ENCODE peak calls at places on chromosomes 7 and 10, in ten cellular contexts. One of them, this sample, is unnamed.

GRCh38 chr10:73850863-73851461 is 23.4 kb downstream of the CAMK2G start:
- DNase-seq in GM13977: no peak
- DNase-seq in esophagus squamous epithelium: no peak
- DNase-seq in foreskin fibroblast: peak
- DNase-seq in neural progenitor cell: no peak
- DNase-seq in Peyer's patch: no peak
- DNase-seq in upper lobe of left lung: no peak
- DNase-seq in fibroblast of lung: peak
- DNase-seq in right atrium auricular region: no peak
- DNase-seq in nephron progenitor cell: no peak
- DNase-seq in this sample: no peak

GRCh38 chr10:114684085-114684821 is 26.2 kb upstream of the ABLIM1 start:
- DNase-seq in right atrium auricular region: peak
- DNase-seq in GM13977: no peak
- DNase-seq in upper lobe of left lung: peak
- DNase-seq in Peyer's patch: peak
- DNase-seq in fibroblast of lung: peak
- DNase-seq in foreskin fibroblast: peak
- DNase-seq in neural progenitor cell: no peak
- DNase-seq in nephron progenitor cell: no peak
- DNase-seq in esophagus squamous epithelium: no peak
- DNase-seq in this sample: no peak

GRCh38 chr10:131079314-131079713 is 232.2 kb downstream of the TCERG1L start:
- DNase-seq in nephron progenitor cell: no peak
- DNase-seq in esophagus squamous epithelium: no peak
- DNase-seq in GM13977: no peak
- DNase-seq in right atrium auricular region: no peak
- DNase-seq in fibroblast of lung: no peak
- DNase-seq in Peyer's patch: no peak
- DNase-seq in foreskin fibroblast: no peak
- DNase-seq in neural progenitor cell: no peak
- DNase-seq in upper lobe of left lung: no peak
- DNase-seq in this sample: no peak

GRCh38 chr10:52106895-52107294 is 207.2 kb upstream of the DKK1 start:
- DNase-seq in foreskin fibroblast: peak
- DNase-seq in right atrium auricular region: no peak
- DNase-seq in GM13977: no peak
- DNase-seq in nephron progenitor cell: no peak
- DNase-seq in Peyer's patch: no peak
- DNase-seq in fibroblast of lung: no peak
- DNase-seq in neural progenitor cell: peak
- DNase-seq in upper lobe of left lung: no peak
- DNase-seq in esophagus squamous epithelium: no peak
- DNase-seq in this sample: no peak

GRCh38 chr7:455110-455928 is 64.3 kb downstream of the PDGFA start:
- DNase-seq in nephron progenitor cell: no peak
- DNase-seq in esophagus squamous epithelium: no peak
- DNase-seq in foreskin fibroblast: no peak
- DNase-seq in Peyer's patch: no peak
- DNase-seq in upper lobe of left lung: peak
- DNase-seq in right atrium auricular region: no peak
- DNase-seq in fibroblast of lung: no peak
- DNase-seq in GM13977: no peak
- DNase-seq in neural progenitor cell: no peak
- DNase-seq in this sample: no peak

GRCh38 chr10:48470893-48471805 is 133.7 kb downstream of the ARHGAP22 start:
- DNase-seq in upper lobe of left lung: peak
- DNase-seq in nephron progenitor cell: peak
- DNase-seq in foreskin fibroblast: peak
- DNase-seq in fibroblast of lung: peak
- DNase-seq in right atrium auricular region: no peak
- DNase-seq in GM13977: no peak
- DNase-seq in esophagus squamous epithelium: no peak
- DNase-seq in neural progenitor cell: no peak
- DNase-seq in Peyer's patch: peak
- DNase-seq in this sample: peak

GRCh38 chr10:69974551-69975155 is 78.0 kb upstream of the MACROH2A2 start:
- DNase-seq in nephron progenitor cell: no peak
- DNase-seq in esophagus squamous epithelium: no peak
- DNase-seq in neural progenitor cell: no peak
- DNase-seq in Peyer's patch: no peak
- DNase-seq in GM13977: no peak
- DNase-seq in right atrium auricular region: no peak
- DNase-seq in foreskin fibroblast: peak
- DNase-seq in upper lobe of left lung: no peak
- DNase-seq in fibroblast of lung: peak
- DNase-seq in this sample: no peak

GRCh38 chr10:27240212-27240890 is at the start of gene ACBD5:
- DNase-seq in Peyer's patch: peak
- DNase-seq in esophagus squamous epithelium: peak
- DNase-seq in neural progenitor cell: peak
- DNase-seq in foreskin fibroblast: peak
- DNase-seq in nephron progenitor cell: peak
- DNase-seq in upper lobe of left lung: peak
- DNase-seq in GM13977: peak
- DNase-seq in right atrium auricular region: peak
- DNase-seq in fibroblast of lung: peak
- DNase-seq in this sample: peak

GRCh38 chr10:117003336-117003735 is 1.7 kb downstream of the SHTN1 start:
- DNase-seq in GM13977: no peak
- DNase-seq in upper lobe of left lung: no peak
- DNase-seq in right atrium auricular region: no peak
- DNase-seq in nephron progenitor cell: no peak
- DNase-seq in esophagus squamous epithelium: no peak
- DNase-seq in fibroblast of lung: no peak
- DNase-seq in Peyer's patch: no peak
- DNase-seq in foreskin fibroblast: no peak
- DNase-seq in neural progenitor cell: no peak
- DNase-seq in this sample: no peak

GRCh38 chr7:105209433-105209832 is 179.3 kb downstream of the SRPK2 start:
- DNase-seq in upper lobe of left lung: no peak
- DNase-seq in esophagus squamous epithelium: no peak
- DNase-seq in right atrium auricular region: no peak
- DNase-seq in Peyer's patch: no peak
- DNase-seq in GM13977: no peak
- DNase-seq in nephron progenitor cell: no peak
- DNase-seq in foreskin fibroblast: no peak
- DNase-seq in neural progenitor cell: no peak
- DNase-seq in fibroblast of lung: no peak
- DNase-seq in this sample: no peak

GRCh38 chr7:99003419-99003818 is 125.1 kb downstream of the TRRAP start:
- DNase-seq in neural progenitor cell: no peak
- DNase-seq in GM13977: no peak
- DNase-seq in upper lobe of left lung: no peak
- DNase-seq in right atrium auricular region: no peak
- DNase-seq in nephron progenitor cell: no peak
- DNase-seq in esophagus squamous epithelium: no peak
- DNase-seq in fibroblast of lung: no peak
- DNase-seq in Peyer's patch: no peak
- DNase-seq in foreskin fibroblast: no peak
- DNase-seq in this sample: no peak

GRCh38 chr7:107494315-107494751 is 24.5 kb downstream of the GPR22 start:
- DNase-seq in right atrium auricular region: no peak
- DNase-seq in foreskin fibroblast: no peak
- DNase-seq in neural progenitor cell: no peak
- DNase-seq in esophagus squamous epithelium: no peak
- DNase-seq in fibroblast of lung: peak
- DNase-seq in nephron progenitor cell: no peak
- DNase-seq in GM13977: no peak
- DNase-seq in Peyer's patch: no peak
- DNase-seq in upper lobe of left lung: no peak
- DNase-seq in this sample: no peak

DNA sequence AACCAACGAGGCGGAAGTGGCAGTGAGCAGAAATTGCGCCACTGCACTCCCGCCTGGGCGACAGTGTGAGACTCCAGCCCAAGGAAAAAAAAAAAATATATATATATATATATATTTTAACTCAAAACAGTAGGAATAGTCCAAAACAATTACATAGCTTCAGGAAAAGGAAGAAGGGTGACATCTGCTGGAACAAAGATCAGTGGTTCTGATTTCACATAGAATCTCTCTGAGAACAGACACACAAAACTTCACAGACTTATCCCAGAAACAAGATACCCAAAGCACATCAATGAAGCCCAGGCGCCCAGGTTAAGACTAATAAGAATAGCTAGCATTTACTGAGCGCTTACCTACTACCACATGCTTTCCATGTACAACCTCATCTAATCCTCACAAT is 45.0 kb downstream of the DNMBP start:
- DNase-seq in esophagus squamous epithelium: no peak
- DNase-seq in upper lobe of left lung: no peak
- DNase-seq in GM13977: no peak
- DNase-seq in Peyer's patch: no peak
- DNase-seq in nephron progenitor cell: no peak
- DNase-seq in fibroblast of lung: peak
- DNase-seq in foreskin fibroblast: peak
- DNase-seq in neural progenitor cell: no peak
- DNase-seq in right atrium auricular region: no peak
- DNase-seq in this sample: no peak
- TF ChIP-seq CTCF in esophagus squamous epithelium: no peak
- TF ChIP-seq CTCF in upper lobe of left lung: no peak
- TF ChIP-seq CTCF in GM13977: no peak
- TF ChIP-seq CTCF in Peyer's patch: peak
- TF ChIP-seq CTCF in nephron progenitor cell: no peak
- TF ChIP-seq CTCF in fibroblast of lung: peak
- TF ChIP-seq CTCF in foreskin fibroblast: no peak
- TF ChIP-seq CTCF in neural progenitor cell: no peak
- TF ChIP-seq CTCF in right atrium auricular region: no peak
- TF ChIP-seq CTCF in this sample: no peak

GRCh38 chr7:23276947-23277346 is 22.2 kb upstream of the MALSU1 start:
- DNase-seq in neural progenitor cell: no peak
- DNase-seq in fibroblast of lung: no peak
- DNase-seq in GM13977: no peak
- DNase-seq in esophagus squamous epithelium: no peak
- DNase-seq in upper lobe of left lung: no peak
- DNase-seq in foreskin fibroblast: no peak
- DNase-seq in right atrium auricular region: no peak
- DNase-seq in Peyer's patch: no peak
- DNase-seq in nephron progenitor cell: no peak
- DNase-seq in this sample: no peak

GRCh38 chr7:23277359-23277989 is 21.7 kb upstream of the MALSU1 start:
- DNase-seq in neural progenitor cell: peak
- DNase-seq in foreskin fibroblast: peak
- DNase-seq in fibroblast of lung: peak
- DNase-seq in right atrium auricular region: no peak
- DNase-seq in Peyer's patch: no peak
- DNase-seq in esophagus squamous epithelium: no peak
- DNase-seq in GM13977: peak
- DNase-seq in upper lobe of left lung: no peak
- DNase-seq in nephron progenitor cell: peak
- DNase-seq in this sample: no peak

GRCh38 chr7:23275906-23276305 is 23.2 kb upstream of the MALSU1 start:
- DNase-seq in nephron progenitor cell: no peak
- DNase-seq in right atrium auricular region: no peak
- DNase-seq in GM13977: no peak
- DNase-seq in fibroblast of lung: no peak
- DNase-seq in upper lobe of left lung: no peak
- DNase-seq in Peyer's patch: no peak
- DNase-seq in esophagus squamous epithelium: no peak
- DNase-seq in foreskin fibroblast: no peak
- DNase-seq in neural progenitor cell: no peak
- DNase-seq in this sample: no peak

GRCh38 chr7:23273141-23273599 is 26.0 kb upstream of the MALSU1 start:
- DNase-seq in neural progenitor cell: peak
- DNase-seq in GM13977: peak
- DNase-seq in esophagus squamous epithelium: peak
- DNase-seq in foreskin fibroblast: peak
- DNase-seq in nephron progenitor cell: peak
- DNase-seq in right atrium auricular region: peak
- DNase-seq in fibroblast of lung: peak
- DNase-seq in Peyer's patch: peak
- DNase-seq in upper lobe of left lung: peak
- DNase-seq in this sample: peak

DNA sequence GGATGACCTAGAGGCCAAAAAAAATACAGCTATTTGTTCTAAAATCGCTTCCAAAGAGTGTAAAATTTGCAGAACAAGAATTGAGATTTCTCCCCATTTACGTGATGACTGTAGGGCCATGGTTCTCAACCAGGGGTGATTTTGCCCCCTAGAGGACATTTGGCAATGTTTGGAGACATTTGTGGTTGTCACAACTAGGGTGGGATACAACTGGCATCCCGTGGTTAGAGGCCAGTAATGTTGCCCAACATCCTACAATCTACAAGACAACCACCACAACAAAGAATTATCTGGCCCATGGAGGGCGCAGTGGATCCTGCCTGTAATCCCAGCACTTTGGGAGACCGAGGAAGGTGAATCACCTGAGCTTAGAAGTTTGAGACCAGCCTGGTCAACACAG is 22.8 kb upstream of the MALSU1 start:
- DNase-seq in foreskin fibroblast: no peak
- DNase-seq in right atrium auricular region: no peak
- DNase-seq in neural progenitor cell: peak
- DNase-seq in upper lobe of left lung: no peak
- DNase-seq in nephron progenitor cell: no peak
- DNase-seq in fibroblast of lung: no peak
- DNase-seq in Peyer's patch: no peak
- DNase-seq in esophagus squamous epithelium: no peak
- DNase-seq in GM13977: no peak
- DNase-seq in this sample: no peak
- TF ChIP-seq CTCF in foreskin fibroblast: peak
- TF ChIP-seq CTCF in right atrium auricular region: peak
- TF ChIP-seq CTCF in neural progenitor cell: peak
- TF ChIP-seq CTCF in upper lobe of left lung: no peak
- TF ChIP-seq CTCF in nephron progenitor cell: no peak
- TF ChIP-seq CTCF in fibroblast of lung: no peak
- TF ChIP-seq CTCF in Peyer's patch: no peak
- TF ChIP-seq CTCF in esophagus squamous epithelium: no peak
- TF ChIP-seq CTCF in GM13977: no peak
- TF ChIP-seq CTCF in this sample: no peak

GRCh38 chr10:94349327-94349726 is 13.4 kb downstream of the NOC3L start:
- DNase-seq in fibroblast of lung: no peak
- DNase-seq in GM13977: no peak
- DNase-seq in right atrium auricular region: no peak
- DNase-seq in neural progenitor cell: no peak
- DNase-seq in foreskin fibroblast: no peak
- DNase-seq in upper lobe of left lung: no peak
- DNase-seq in Peyer's patch: no peak
- DNase-seq in nephron progenitor cell: no peak
- DNase-seq in esophagus squamous epithelium: no peak
- DNase-seq in this sample: no peak
- TF ChIP-seq CTCF in fibroblast of lung: no peak
- TF ChIP-seq CTCF in GM13977: no peak
- TF ChIP-seq CTCF in right atrium auricular region: no peak
- TF ChIP-seq CTCF in neural progenitor cell: no peak
- TF ChIP-seq CTCF in foreskin fibroblast: no peak
- TF ChIP-seq CTCF in upper lobe of left lung: no peak
- TF ChIP-seq CTCF in Peyer's patch: no peak
- TF ChIP-seq CTCF in nephron progenitor cell: no peak
- TF ChIP-seq CTCF in esophagus squamous epithelium: no peak
- TF ChIP-seq CTCF in this sample: no peak

DNA sequence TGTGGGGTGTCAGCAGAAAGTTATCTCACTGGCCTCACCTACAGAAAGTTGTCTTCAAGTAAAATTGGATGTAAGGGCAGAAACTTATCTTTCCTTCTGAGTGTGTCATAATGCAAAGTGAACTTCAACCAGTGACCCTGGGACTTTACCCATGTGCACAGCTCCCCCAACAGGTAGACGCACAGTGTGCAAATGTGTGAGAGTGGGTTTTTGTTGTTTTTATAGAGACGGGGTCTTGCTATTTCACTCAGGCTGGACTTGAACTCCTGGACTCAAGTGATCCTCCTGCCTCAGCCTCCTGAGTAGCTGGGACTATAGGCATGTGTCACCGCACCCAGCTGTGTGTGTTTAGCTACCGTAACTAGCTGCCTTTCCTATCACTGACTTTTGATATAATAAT is 6.4 kb upstream of the KAZALD1 start:
- DNase-seq in upper lobe of left lung: no peak
- DNase-seq in right atrium auricular region: no peak
- DNase-seq in foreskin fibroblast: no peak
- DNase-seq in esophagus squamous epithelium: no peak
- DNase-seq in GM13977: no peak
- DNase-seq in neural progenitor cell: no peak
- DNase-seq in Peyer's patch: no peak
- DNase-seq in nephron progenitor cell: no peak
- DNase-seq in fibroblast of lung: no peak
- DNase-seq in this sample: no peak
- TF ChIP-seq CTCF in upper lobe of left lung: no peak
- TF ChIP-seq CTCF in right atrium auricular region: no peak
- TF ChIP-seq CTCF in foreskin fibroblast: no peak
- TF ChIP-seq CTCF in esophagus squamous epithelium: no peak
- TF ChIP-seq CTCF in GM13977: peak
- TF ChIP-seq CTCF in neural progenitor cell: peak
- TF ChIP-seq CTCF in Peyer's patch: peak
- TF ChIP-seq CTCF in nephron progenitor cell: no peak
- TF ChIP-seq CTCF in fibroblast of lung: no peak
- TF ChIP-seq CTCF in this sample: no peak